ENCODE peak calls at places on chromosomes 12 and 14, in six cellular contexts. One of them, this sample, is unnamed.

GRCh38 chr12:123269395-123269892 is 2.2 kb downstream of the CDK2AP1 start:
- DNase-seq in pancreas: peak; percentile 65
- DNase-seq in upper lobe of right lung: peak; percentile 79
- DNase-seq in Peyer's patch: peak; percentile 67
- DNase-seq in A673: peak; percentile 76
- DNase-seq in gastrocnemius medialis: peak; percentile 33
- DNase-seq in this sample: peak; percentile 76

GRCh38 chr12:570949-571794 is 92.1 kb downstream of the NINJ2 start:
- DNase-seq in pancreas: no peak
- DNase-seq in upper lobe of right lung: peak; percentile 81
- DNase-seq in Peyer's patch: peak; percentile 84
- DNase-seq in A673: peak; percentile 36
- DNase-seq in gastrocnemius medialis: peak; percentile 93
- DNase-seq in this sample: peak; percentile 60

GRCh38 chr14:41476526-41476925 is 130.2 kb upstream of the LRFN5 start:
- DNase-seq in pancreas: no peak
- DNase-seq in upper lobe of right lung: no peak
- DNase-seq in Peyer's patch: no peak
- DNase-seq in A673: no peak
- DNase-seq in gastrocnemius medialis: no peak
- DNase-seq in this sample: no peak

GRCh38 chr14:104094056-104094708 is 8.7 kb downstream of the ASPG start:
- DNase-seq in pancreas: no peak
- DNase-seq in upper lobe of right lung: peak; percentile 54
- DNase-seq in Peyer's patch: peak; percentile 53
- DNase-seq in A673: no peak
- DNase-seq in gastrocnemius medialis: no peak
- DNase-seq in this sample: peak; percentile 40

GRCh38 chr14:95524706-95525512 is 8.5 kb upstream of the SYNE3 start:
- DNase-seq in pancreas: no peak
- DNase-seq in upper lobe of right lung: no peak
- DNase-seq in Peyer's patch: no peak
- DNase-seq in A673: no peak
- DNase-seq in gastrocnemius medialis: no peak
- DNase-seq in this sample: no peak

GRCh38 chr14:53151867-53152626 is 1.1 kb downstream of the DDHD1 start:
- DNase-seq in pancreas: peak; percentile 41
- DNase-seq in upper lobe of right lung: peak; percentile 81
- DNase-seq in Peyer's patch: peak; percentile 73
- DNase-seq in A673: peak; percentile 63
- DNase-seq in gastrocnemius medialis: peak; percentile 42
- DNase-seq in this sample: peak; percentile 77

GRCh38 chr14:99425272-99425681 is 55.4 kb downstream of the SETD3 start:
- DNase-seq in pancreas: peak; percentile 76
- DNase-seq in upper lobe of right lung: peak; percentile 92
- DNase-seq in Peyer's patch: no peak
- DNase-seq in A673: no peak
- DNase-seq in gastrocnemius medialis: peak; percentile 84
- DNase-seq in this sample: peak; percentile 90

GRCh38 chr14:69358233-69358963 is 39.7 kb downstream of the ERH start:
- DNase-seq in pancreas: no peak
- DNase-seq in upper lobe of right lung: no peak
- DNase-seq in Peyer's patch: no peak
- DNase-seq in A673: no peak
- DNase-seq in gastrocnemius medialis: no peak
- DNase-seq in this sample: no peak

GRCh38 chr14:44700184-44700583 is 193.1 kb upstream of the FSCB start:
- DNase-seq in pancreas: no peak
- DNase-seq in upper lobe of right lung: no peak
- DNase-seq in Peyer's patch: no peak
- DNase-seq in A673: peak; percentile 5
- DNase-seq in gastrocnemius medialis: no peak
- DNase-seq in this sample: no peak

GRCh38 chr14:68675233-68675577 is 117.7 kb downstream of the ZFP36L1 start:
- DNase-seq in pancreas: no peak
- DNase-seq in upper lobe of right lung: no peak
- DNase-seq in Peyer's patch: no peak
- DNase-seq in A673: no peak
- DNase-seq in gastrocnemius medialis: no peak
- DNase-seq in this sample: no peak

GRCh38 chr14:86838363-86838762 is 1154.6 kb downstream of the GALC start:
- DNase-seq in pancreas: no peak
- DNase-seq in upper lobe of right lung: no peak
- DNase-seq in Peyer's patch: no peak
- DNase-seq in A673: peak; percentile 4
- DNase-seq in gastrocnemius medialis: no peak
- DNase-seq in this sample: no peak

GRCh38 chr12:91098942-91099341 is 12.4 kb downstream of the LUM start:
- DNase-seq in pancreas: no peak
- DNase-seq in upper lobe of right lung: no peak
- DNase-seq in Peyer's patch: no peak
- DNase-seq in A673: no peak
- DNase-seq in gastrocnemius medialis: peak; percentile 25
- DNase-seq in this sample: no peak

GRCh38 chr14:105198588-105198987 is 17.5 kb upstream of the NUDT14 start:
- DNase-seq in pancreas: no peak
- DNase-seq in upper lobe of right lung: no peak
- DNase-seq in Peyer's patch: no peak
- DNase-seq in A673: no peak
- DNase-seq in gastrocnemius medialis: no peak
- DNase-seq in this sample: no peak
- TF ChIP-seq CTCF in pancreas: no peak
- TF ChIP-seq CTCF in upper lobe of right lung: no peak
- TF ChIP-seq CTCF in Peyer's patch: no peak
- TF ChIP-seq CTCF in A673: no peak
- TF ChIP-seq CTCF in gastrocnemius medialis: peak; percentile 26
- TF ChIP-seq CTCF in this sample: no peak

DNA sequence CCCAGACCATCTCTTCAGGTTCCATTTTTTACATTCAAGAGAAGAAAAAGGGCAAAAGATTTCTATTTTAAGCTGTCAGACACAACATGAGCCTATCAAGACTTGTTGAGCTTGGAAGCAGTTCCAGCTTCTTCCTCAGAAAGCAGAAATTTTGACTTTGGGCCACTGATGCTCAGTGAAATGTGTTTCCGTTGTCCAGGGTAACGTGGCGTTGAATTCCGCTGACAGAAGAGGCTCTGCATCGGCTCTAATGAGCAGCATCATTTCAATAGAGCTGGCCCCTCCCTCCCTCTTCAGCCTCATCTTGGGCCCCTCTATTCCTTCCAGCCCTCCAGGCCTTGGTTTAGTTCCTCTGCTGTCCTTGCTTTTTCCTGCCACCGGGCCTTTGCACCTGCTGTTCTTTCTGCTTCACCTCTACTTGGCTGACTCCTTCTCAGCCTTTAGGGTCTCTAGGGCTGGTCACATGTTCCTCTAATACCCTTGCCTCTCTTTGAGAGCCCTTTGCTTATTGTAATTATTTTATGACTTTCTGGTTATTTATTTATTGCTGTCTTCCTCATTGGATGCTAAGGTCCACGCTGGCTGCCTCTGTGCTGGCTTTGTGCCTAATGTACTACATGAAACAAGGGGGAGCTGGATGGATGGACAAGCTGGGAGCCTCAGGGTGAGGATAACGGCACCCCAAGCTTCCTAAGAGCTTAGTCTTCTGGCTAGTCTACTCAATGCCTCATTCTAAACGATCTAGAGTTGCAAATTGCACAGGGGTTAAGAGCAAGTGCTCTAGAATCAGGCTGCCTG is 171.8 kb downstream of the CHST11 start:
- DNase-seq in pancreas: no peak
- DNase-seq in upper lobe of right lung: no peak
- DNase-seq in Peyer's patch: no peak
- DNase-seq in A673: no peak
- DNase-seq in gastrocnemius medialis: no peak
- DNase-seq in this sample: no peak
- H3K4me3 ChIP-seq in pancreas: no peak overlapping the region
- H3K4me3 ChIP-seq in upper lobe of right lung: no peak overlapping the region
- H3K4me3 ChIP-seq in Peyer's patch: no peak overlapping the region
- H3K4me3 ChIP-seq in A673: no peak overlapping the region
- H3K4me3 ChIP-seq in gastrocnemius medialis: no peak overlapping the region
- H3K4me3 ChIP-seq in this sample: no peak overlapping the region

DNA sequence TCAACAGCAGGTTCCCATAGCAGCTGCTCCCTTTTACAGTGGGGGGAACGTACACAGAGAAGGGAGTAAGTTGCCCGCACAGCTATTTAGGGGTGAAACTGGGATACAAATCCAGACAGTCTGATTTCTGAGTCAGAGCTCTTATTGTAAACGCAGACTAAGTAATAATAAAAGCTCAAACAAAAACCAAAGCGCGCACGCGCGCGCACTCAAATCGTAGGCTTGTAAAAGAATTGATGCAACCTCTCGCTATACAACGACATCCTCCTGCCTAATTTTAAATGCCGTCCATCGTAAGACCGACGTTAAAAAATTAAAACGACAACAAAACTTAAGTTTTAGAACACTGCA is 747 bp upstream of the DACT1 start:
- DNase-seq in pancreas: no peak
- DNase-seq in upper lobe of right lung: peak; percentile 70
- DNase-seq in Peyer's patch: no peak
- DNase-seq in A673: peak; percentile 71
- DNase-seq in gastrocnemius medialis: no peak
- DNase-seq in this sample: no peak
- H3K27ac ChIP-seq in pancreas: no peak overlapping the region
- H3K27ac ChIP-seq in upper lobe of right lung: peak overlapping the region; percentile 60
- H3K27ac ChIP-seq in Peyer's patch: peak overlapping the region; percentile 92
- H3K27ac ChIP-seq in A673: peak overlapping the region; percentile 49
- H3K27ac ChIP-seq in gastrocnemius medialis: peak overlapping the region; percentile 35
- H3K27ac ChIP-seq in this sample: no peak overlapping the region

GRCh38 chr12:49109631-49110172 is 945 bp downstream of the LMBR1L start:
- DNase-seq in pancreas: no peak
- DNase-seq in upper lobe of right lung: no peak
- DNase-seq in Peyer's patch: no peak
- DNase-seq in A673: no peak
- DNase-seq in gastrocnemius medialis: no peak
- DNase-seq in this sample: no peak

GRCh38 chr12:49108958-49109404 is 1.7 kb downstream of the LMBR1L start:
- DNase-seq in pancreas: peak; percentile 31
- DNase-seq in upper lobe of right lung: peak; percentile 73
- DNase-seq in Peyer's patch: peak; percentile 65
- DNase-seq in A673: no peak
- DNase-seq in gastrocnemius medialis: peak; percentile 70
- DNase-seq in this sample: peak; percentile 64

GRCh38 chr12:49111206-49111605 is 559 bp upstream of the LMBR1L start:
- DNase-seq in pancreas: no peak
- DNase-seq in upper lobe of right lung: no peak
- DNase-seq in Peyer's patch: no peak
- DNase-seq in A673: no peak
- DNase-seq in gastrocnemius medialis: no peak
- DNase-seq in this sample: no peak

GRCh38 chr12:49105504-49106120 is 5.0 kb downstream of the LMBR1L start:
- DNase-seq in pancreas: no peak
- DNase-seq in upper lobe of right lung: no peak
- DNase-seq in Peyer's patch: no peak
- DNase-seq in A673: no peak
- DNase-seq in gastrocnemius medialis: peak; percentile 18
- DNase-seq in this sample: no peak

DNA sequence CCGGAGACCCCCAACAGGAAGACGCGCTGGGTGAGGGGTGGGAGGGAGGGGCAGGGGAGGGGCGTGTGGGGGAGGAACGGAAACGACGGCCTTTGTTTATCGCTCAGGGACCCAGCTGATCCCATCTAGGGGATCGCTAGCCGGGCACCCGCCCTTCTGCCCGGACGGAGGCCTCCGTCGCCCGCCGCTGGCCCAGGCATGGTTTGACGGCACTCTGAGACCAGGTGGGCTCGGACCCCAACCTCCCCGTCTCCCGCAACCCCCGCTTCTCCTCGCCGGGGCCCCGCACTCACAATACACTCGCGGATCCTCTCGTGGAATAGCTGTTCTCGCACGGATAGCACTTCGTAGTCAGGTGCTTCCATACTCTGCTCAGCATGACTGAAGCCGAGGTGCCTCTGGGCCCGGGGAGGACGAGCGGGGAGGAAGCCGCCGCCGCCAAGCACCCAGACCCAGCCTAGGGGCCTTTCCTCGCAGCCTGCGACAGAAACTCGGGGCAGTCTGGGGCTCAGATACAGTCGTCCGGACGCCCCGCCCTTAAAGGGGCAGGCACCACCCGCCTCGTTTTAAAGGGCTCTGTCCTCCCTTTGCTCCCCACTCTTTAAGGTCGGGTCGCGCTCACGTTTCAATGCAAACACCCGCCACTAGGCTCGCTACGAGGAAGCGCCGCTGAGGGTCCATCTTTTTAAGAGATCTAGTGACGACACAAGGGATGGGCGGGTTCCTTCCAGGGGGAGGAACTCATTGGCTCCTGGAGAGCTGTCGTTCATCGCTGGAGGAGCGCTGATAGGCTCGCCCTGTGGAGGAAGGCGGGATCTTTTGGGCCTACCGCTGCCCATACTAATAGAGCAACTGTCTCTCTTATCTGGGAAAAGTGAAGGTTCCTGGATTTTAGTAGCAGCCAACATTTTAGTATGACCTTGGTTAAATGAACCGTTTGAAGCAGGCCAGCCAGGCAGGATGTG is at the start of gene LMBR1L:
- DNase-seq in pancreas: peak; percentile 94
- DNase-seq in upper lobe of right lung: peak; percentile 95
- DNase-seq in Peyer's patch: peak; percentile 94
- DNase-seq in A673: peak; percentile 99
- DNase-seq in gastrocnemius medialis: peak; percentile 98
- DNase-seq in this sample: peak; percentile 96
- TF ChIP-seq CTCF in pancreas: peak; percentile 46
- TF ChIP-seq CTCF in upper lobe of right lung: peak; percentile 55
- TF ChIP-seq CTCF in Peyer's patch: peak; percentile 64
- TF ChIP-seq CTCF in A673: peak; percentile 49
- TF ChIP-seq CTCF in gastrocnemius medialis: peak; percentile 67
- TF ChIP-seq CTCF in this sample: peak; percentile 54

DNA sequence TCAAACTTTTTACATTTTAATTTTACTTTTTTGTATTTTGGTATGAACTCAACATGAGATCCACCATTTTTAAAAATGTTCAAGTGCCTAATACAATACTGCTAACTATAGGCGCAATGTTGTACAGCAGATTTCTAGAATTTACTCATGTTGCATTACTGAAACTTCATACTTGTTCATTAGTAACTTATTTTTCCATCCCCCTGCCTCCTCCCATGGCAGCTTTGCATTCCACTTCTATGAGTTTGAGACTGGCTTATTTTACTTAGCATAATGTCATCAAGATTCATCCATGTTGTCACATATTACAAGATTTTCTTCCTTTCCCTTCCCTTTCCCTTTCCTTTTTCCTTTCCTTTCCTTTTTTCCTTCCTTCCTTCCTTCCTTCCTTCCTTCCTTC is 825.9 kb downstream of the SLC16A7 start:
- DNase-seq in pancreas: no peak
- DNase-seq in upper lobe of right lung: no peak
- DNase-seq in Peyer's patch: no peak
- DNase-seq in A673: no peak
- DNase-seq in gastrocnemius medialis: no peak
- DNase-seq in this sample: no peak
- H3K4me3 ChIP-seq in pancreas: no peak overlapping the region
- H3K4me3 ChIP-seq in upper lobe of right lung: no peak overlapping the region
- H3K4me3 ChIP-seq in Peyer's patch: no peak overlapping the region
- H3K4me3 ChIP-seq in A673: no peak overlapping the region
- H3K4me3 ChIP-seq in gastrocnemius medialis: no peak overlapping the region
- H3K4me3 ChIP-seq in this sample: no peak overlapping the region

GRCh38 chr14:74606727-74607126 is 5.3 kb downstream of the LTBP2 start:
- DNase-seq in pancreas: no peak
- DNase-seq in upper lobe of right lung: no peak
- DNase-seq in Peyer's patch: no peak
- DNase-seq in A673: no peak
- DNase-seq in gastrocnemius medialis: no peak
- DNase-seq in this sample: no peak
- H3K27ac ChIP-seq in pancreas: no peak overlapping the region
- H3K27ac ChIP-seq in upper lobe of right lung: peak overlapping the region; percentile 51
- H3K27ac ChIP-seq in Peyer's patch: no peak overlapping the region
- H3K27ac ChIP-seq in A673: no peak overlapping the region
- H3K27ac ChIP-seq in gastrocnemius medialis: no peak overlapping the region
- H3K27ac ChIP-seq in this sample: no peak overlapping the region

This sample was measured in lower lobe of right lung.